ENCODE peak calls at places on chromosomes 3 and 15, in ten cellular contexts. H is uterus, J is cardiac muscle cell, O is mucosa of descending colon, Q is upper lobe of right lung, P is GM23338, S is sigmoid colon, U is upper lobe of left lung, M is hepatocyte, R is IMR-90. T is an unnamed sample.
A peak's percentile ranks its signal among the peaks of the same experiment; 100 is the strongest.

GRCh38 chr15:48144889-48145288 is 24.1 kb downstream of the SLC24A5 start:
- DNase-seq in H (no peak), J (peak; percentile 8), O (no peak), Q (no peak), P (no peak), S (no peak), U (no peak), M (no peak), R (peak; percentile 23), T (peak; percentile 20)

GRCh38 chr3:67384790-67385397 is 269.5 kb downstream of the SUCLG2 start:
- DNase-seq in H (no peak), J (peak; percentile 72), O (peak; percentile 28), Q (no peak), P (peak; percentile 83), S (no peak), U (no peak), M (peak; percentile 66), R (peak; percentile 50), T (peak; percentile 24)

GRCh38 chr3:135887220-135887619 is 78.3 kb upstream of the PPP2R3A start:
- DNase-seq in H (no peak), J (no peak), O (no peak), Q (no peak), P (no peak), S (no peak), U (no peak), M (no peak), R (peak; percentile 87), T (no peak)

GRCh38 chr15:48250640-48251076 is 44.6 kb downstream of the SLC12A1 start:
- DNase-seq in H (no peak), J (peak; percentile 88), O (no peak), Q (no peak), P (peak; percentile 85), S (no peak), U (no peak), M (peak; percentile 67), R (peak; percentile 79), T (peak; percentile 79)

GRCh38 chr3:167992384-167992783 is 103.3 kb downstream of the GOLIM4 start:
- DNase-seq in H (no peak), J (no peak), O (no peak), Q (no peak), P (no peak), S (no peak), U (no peak), M (peak; percentile 34), R (no peak), T (no peak)

GRCh38 chr3:127137113-127137512 is 55.8 kb upstream of the PRR23E start:
- DNase-seq in H (no peak), J (no peak), O (no peak), Q (no peak), P (no peak), S (no peak), U (no peak), M (no peak), R (no peak), T (no peak)

GRCh38 chr3:17891139-17891850 is 148.9 kb upstream of the TBC1D5 start:
- DNase-seq in H (no peak), J (no peak), O (no peak), Q (no peak), P (no peak), S (no peak), U (no peak), M (peak; percentile 15), R (peak; percentile 8), T (no peak)

GRCh38 chr3:141812091-141812490 is 48.9 kb downstream of the GRK7 start:
- DNase-seq in H (no peak), J (no peak), O (no peak), Q (no peak), P (no peak), S (no peak), U (no peak), M (no peak), R (no peak), T (no peak)

GRCh38 chr15:42182976-42183375 is 25.1 kb downstream of the VPS39 start:
- DNase-seq in H (no peak), J (no peak), O (no peak), Q (peak; percentile 82), P (no peak), S (no peak), U (no peak), M (no peak), R (no peak), T (no peak)
- H3K36me3 ChIP-seq in H (no peaks in the 10 kb centered on the region), J (peaks cover 62% of the 10 kb centered on the region), O (peaks cover 2% of the 10 kb centered on the region), Q (peaks cover 96% of the 10 kb centered on the region), P (peaks cover 26% of the 10 kb centered on the region), S (peaks cover 98% of the 10 kb centered on the region), U (peaks cover 61% of the 10 kb centered on the region), M (no peaks in the 10 kb centered on the region), R (peaks cover 40% of the 10 kb centered on the region), T (peaks cover 43% of the 10 kb centered on the region)

DNA sequence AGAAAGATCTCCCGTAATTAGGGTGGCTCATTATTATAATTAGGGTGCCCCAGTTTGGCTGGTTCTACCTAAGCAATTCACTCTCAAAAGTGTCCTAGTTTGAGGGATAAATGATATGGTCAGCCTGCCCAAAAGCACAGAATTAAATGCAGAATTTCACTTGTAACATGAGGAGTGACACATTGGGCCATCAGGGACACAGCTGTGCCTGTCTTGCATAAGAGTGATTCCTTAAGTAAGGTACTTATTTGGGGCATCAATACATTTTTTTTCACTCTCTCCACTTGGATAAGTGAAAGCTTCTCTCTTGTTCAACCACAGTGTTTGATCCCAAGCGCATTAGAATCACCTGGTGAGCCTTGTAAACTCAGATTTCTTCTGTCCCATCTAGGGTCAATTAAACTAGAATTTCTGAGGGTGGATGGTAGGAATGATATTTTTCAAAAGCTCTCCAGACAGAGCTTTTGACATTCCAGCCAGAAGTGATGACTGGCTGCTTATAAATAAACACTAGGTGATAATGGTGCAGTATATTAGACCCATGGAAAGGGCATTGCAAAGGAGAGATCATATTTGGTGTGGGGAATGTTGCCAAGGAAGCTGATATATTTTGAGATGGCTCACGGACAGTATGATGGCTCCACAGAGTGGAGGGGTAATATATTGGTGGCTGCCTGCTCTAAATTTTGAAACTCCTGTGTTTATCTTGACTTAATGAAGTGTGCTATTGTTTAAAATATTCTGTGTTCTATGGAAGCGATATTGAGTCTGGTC is 458.1 kb upstream of the RASGRP1 start:
- DNase-seq in H (no peak), J (no peak), O (no peak), Q (no peak), P (no peak), S (no peak), U (no peak), M (no peak), R (no peak), T (no peak)
- TF ChIP-seq CTCF in H (no peak), J (no peak), O (no peak), Q (no peak), P (no peak), S (no peak), U (no peak), M (no peak), R (no peak), T (no peak)

GRCh38 chr3:187076297-187076696 is 63.0 kb downstream of the RPL39L start:
- DNase-seq in H (no peak), J (no peak), O (no peak), Q (no peak), P (no peak), S (no peak), U (no peak), M (no peak), R (no peak), T (no peak)

GRCh38 chr3:187069857-187070516 is 69.3 kb downstream of the RPL39L start:
- DNase-seq in H (no peak), J (no peak), O (no peak), Q (no peak), P (no peak), S (no peak), U (no peak), M (no peak), R (peak; percentile 23), T (no peak)

GRCh38 chr3:187072582-187072981 is 66.7 kb downstream of the RPL39L start:
- DNase-seq in H (no peak), J (no peak), O (no peak), Q (no peak), P (peak; percentile 11), S (no peak), U (no peak), M (peak; percentile 42), R (no peak), T (no peak)

GRCh38 chr3:187077085-187077484 is 62.2 kb downstream of the RPL39L start:
- DNase-seq in H (no peak), J (no peak), O (no peak), Q (no peak), P (no peak), S (no peak), U (no peak), M (no peak), R (no peak), T (no peak)

GRCh38 chr3:187072102-187072501 is 67.2 kb downstream of the RPL39L start:
- DNase-seq in H (no peak), J (no peak), O (no peak), Q (no peak), P (no peak), S (no peak), U (no peak), M (no peak), R (no peak), T (no peak)
- H3K4me3 ChIP-seq in H (no peak overlapping the region), J (no peak overlapping the region), O (no peak overlapping the region), Q (no peak overlapping the region), P (no peak overlapping the region), S (no peak overlapping the region), U (no peak overlapping the region), M (no peak overlapping the region), R (no peak overlapping the region), T (no peak overlapping the region)

GRCh38 chr15:62559049-62559733 is 394.1 kb upstream of the C2CD4B start:
- DNase-seq in H (peak; percentile 48), J (peak; percentile 80), O (no peak), Q (no peak), P (no peak), S (no peak), U (no peak), M (peak; percentile 35), R (peak; percentile 37), T (peak; percentile 47)

GRCh38 chr15:62564889-62565288 is 399.8 kb upstream of the C2CD4B start:
- DNase-seq in H (no peak), J (no peak), O (no peak), Q (no peak), P (no peak), S (no peak), U (no peak), M (no peak), R (no peak), T (no peak)

GRCh38 chr15:62560943-62561571 is 396.0 kb upstream of the C2CD4B start:
- DNase-seq in H (no peak), J (no peak), O (peak; percentile 76), Q (no peak), P (peak; percentile 70), S (no peak), U (no peak), M (peak; percentile 53), R (no peak), T (no peak)

GRCh38 chr15:62558640-62559039 is 393.6 kb upstream of the C2CD4B start:
- DNase-seq in H (no peak), J (no peak), O (no peak), Q (no peak), P (peak; percentile 31), S (no peak), U (no peak), M (peak; percentile 28), R (no peak), T (no peak)

DNA sequence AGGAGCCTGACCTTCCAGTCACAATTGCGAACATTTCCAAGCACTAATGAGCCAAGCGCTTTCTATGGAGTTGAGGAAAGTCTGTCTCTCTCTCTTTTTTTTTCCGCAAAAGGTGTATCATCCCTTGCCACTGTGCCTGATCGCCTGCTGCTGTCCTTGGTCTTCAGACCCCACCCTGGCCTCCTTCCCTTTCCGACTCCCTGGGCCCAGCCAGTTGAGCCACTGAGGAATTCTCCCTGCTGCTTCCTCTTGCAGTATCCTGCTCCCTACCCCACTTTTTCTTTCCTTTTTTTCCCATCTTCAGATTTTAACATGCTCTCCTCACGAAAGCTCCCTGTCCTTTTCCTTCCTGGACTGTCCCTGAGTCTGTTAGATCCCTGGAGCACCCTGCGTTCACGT is 396.5 kb upstream of the C2CD4B start:
- DNase-seq in H (no peak), J (no peak), O (peak; percentile 60), Q (no peak), P (peak; percentile 36), S (no peak), U (no peak), M (no peak), R (no peak), T (no peak)
- H3K36me3 ChIP-seq in H (no peaks in the 10 kb centered on the region), J (no peaks in the 10 kb centered on the region), O (no peaks in the 10 kb centered on the region), Q (no peaks in the 10 kb centered on the region), P (no peaks in the 10 kb centered on the region), S (no peaks in the 10 kb centered on the region), U (no peaks in the 10 kb centered on the region), M (no peaks in the 10 kb centered on the region), R (no peaks in the 10 kb centered on the region), T (no peaks in the 10 kb centered on the region)